ENCODE peak calls at places on chromosomes 11 and 22, in ten cellular contexts. One of them, this sample, is unnamed.

GRCh38 chr11:44229003-44229570 is 80.9 kb downstream of the ALX4 start:
- DNase-seq in HL-60: no peak
- DNase-seq in Panc1: no peak
- DNase-seq in GM23338: no peak
- DNase-seq in transverse colon: peak
- DNase-seq in K562: no peak
- DNase-seq in SK-N-MC: no peak
- DNase-seq in HCT116: no peak
- DNase-seq in SK-N-SH: no peak
- DNase-seq in breast epithelium: no peak
- DNase-seq in this sample: no peak

GRCh38 chr11:33957304-33957917 is 65.5 kb upstream of the LMO2 start:
- DNase-seq in HCT116: no peak
- DNase-seq in GM23338: no peak
- DNase-seq in Panc1: no peak
- DNase-seq in SK-N-SH: no peak
- DNase-seq in breast epithelium: no peak
- DNase-seq in K562: no peak
- DNase-seq in transverse colon: no peak
- DNase-seq in HL-60: no peak
- DNase-seq in SK-N-MC: no peak
- DNase-seq in this sample: no peak

GRCh38 chr11:106988151-106988806 is 30.0 kb downstream of the GUCY1A2 start:
- DNase-seq in GM23338: no peak
- DNase-seq in HCT116: no peak
- DNase-seq in transverse colon: no peak
- DNase-seq in Panc1: no peak
- DNase-seq in HL-60: no peak
- DNase-seq in breast epithelium: no peak
- DNase-seq in SK-N-SH: no peak
- DNase-seq in K562: no peak
- DNase-seq in SK-N-MC: peak
- DNase-seq in this sample: no peak

GRCh38 chr11:133988686-133989410 is 32.1 kb upstream of the IGSF9B start:
- DNase-seq in K562: no peak
- DNase-seq in HCT116: no peak
- DNase-seq in breast epithelium: no peak
- DNase-seq in GM23338: no peak
- DNase-seq in Panc1: no peak
- DNase-seq in HL-60: no peak
- DNase-seq in SK-N-SH: no peak
- DNase-seq in SK-N-MC: no peak
- DNase-seq in transverse colon: no peak
- DNase-seq in this sample: no peak

GRCh38 chr22:25402501-25403283 is 161.8 kb upstream of the GRK3 start:
- DNase-seq in transverse colon: peak
- DNase-seq in HCT116: no peak
- DNase-seq in HL-60: no peak
- DNase-seq in K562: no peak
- DNase-seq in SK-N-SH: no peak
- DNase-seq in Panc1: no peak
- DNase-seq in GM23338: no peak
- DNase-seq in breast epithelium: no peak
- DNase-seq in SK-N-MC: no peak
- DNase-seq in this sample: no peak

GRCh38 chr22:44247923-44248892 is 64.5 kb downstream of the SHISAL1 start:
- DNase-seq in HL-60: no peak
- DNase-seq in Panc1: no peak
- DNase-seq in breast epithelium: peak
- DNase-seq in HCT116: no peak
- DNase-seq in SK-N-SH: no peak
- DNase-seq in K562: no peak
- DNase-seq in GM23338: no peak
- DNase-seq in transverse colon: no peak
- DNase-seq in SK-N-MC: no peak
- DNase-seq in this sample: no peak

GRCh38 chr22:32754413-32755041 is 47.0 kb upstream of the TIMP3 start:
- DNase-seq in K562: no peak
- DNase-seq in SK-N-SH: no peak
- DNase-seq in HL-60: no peak
- DNase-seq in SK-N-MC: no peak
- DNase-seq in GM23338: no peak
- DNase-seq in HCT116: no peak
- DNase-seq in transverse colon: peak
- DNase-seq in Panc1: no peak
- DNase-seq in breast epithelium: no peak
- DNase-seq in this sample: no peak

GRCh38 chr11:57764527-57764926 is 2.9 kb downstream of the CTNND1 start:
- DNase-seq in K562: no peak
- DNase-seq in breast epithelium: no peak
- DNase-seq in transverse colon: no peak
- DNase-seq in GM23338: no peak
- DNase-seq in Panc1: no peak
- DNase-seq in HCT116: no peak
- DNase-seq in HL-60: no peak
- DNase-seq in SK-N-SH: no peak
- DNase-seq in SK-N-MC: no peak
- DNase-seq in this sample: no peak

GRCh38 chr11:1629326-1630185 is at the start of gene KRTAP5-5:
- DNase-seq in transverse colon: no peak
- DNase-seq in Panc1: no peak
- DNase-seq in K562: no peak
- DNase-seq in HCT116: no peak
- DNase-seq in GM23338: peak
- DNase-seq in breast epithelium: no peak
- DNase-seq in SK-N-MC: no peak
- DNase-seq in HL-60: no peak
- DNase-seq in SK-N-SH: no peak
- DNase-seq in this sample: no peak

GRCh38 chr11:60744114-60744513 is 12.6 kb upstream of the MS4A15 start:
- DNase-seq in SK-N-MC: no peak
- DNase-seq in K562: no peak
- DNase-seq in HL-60: no peak
- DNase-seq in GM23338: no peak
- DNase-seq in transverse colon: no peak
- DNase-seq in SK-N-SH: no peak
- DNase-seq in Panc1: no peak
- DNase-seq in HCT116: no peak
- DNase-seq in breast epithelium: no peak
- DNase-seq in this sample: no peak

GRCh38 chr11:76151561-76152085 is 54.7 kb downstream of the WNT11 start:
- DNase-seq in Panc1: no peak
- DNase-seq in GM23338: no peak
- DNase-seq in SK-N-SH: no peak
- DNase-seq in K562: no peak
- DNase-seq in HL-60: no peak
- DNase-seq in transverse colon: peak
- DNase-seq in breast epithelium: no peak
- DNase-seq in HCT116: no peak
- DNase-seq in SK-N-MC: no peak
- DNase-seq in this sample: no peak

GRCh38 chr11:76153609-76153949 is 52.7 kb downstream of the WNT11 start:
- DNase-seq in Panc1: no peak
- DNase-seq in K562: no peak
- DNase-seq in GM23338: no peak
- DNase-seq in breast epithelium: peak
- DNase-seq in HCT116: no peak
- DNase-seq in SK-N-SH: no peak
- DNase-seq in HL-60: no peak
- DNase-seq in SK-N-MC: no peak
- DNase-seq in transverse colon: no peak
- DNase-seq in this sample: no peak

GRCh38 chr11:76155455-76156232 is 50.7 kb downstream of the WNT11 start:
- DNase-seq in GM23338: no peak
- DNase-seq in HL-60: no peak
- DNase-seq in SK-N-MC: no peak
- DNase-seq in breast epithelium: no peak
- DNase-seq in K562: no peak
- DNase-seq in transverse colon: no peak
- DNase-seq in Panc1: no peak
- DNase-seq in SK-N-SH: peak
- DNase-seq in HCT116: no peak
- DNase-seq in this sample: no peak

GRCh38 chr11:76152086-76152658 is 54.1 kb downstream of the WNT11 start:
- DNase-seq in SK-N-MC: peak
- DNase-seq in HCT116: peak
- DNase-seq in breast epithelium: peak
- DNase-seq in transverse colon: peak
- DNase-seq in Panc1: peak
- DNase-seq in HL-60: peak
- DNase-seq in SK-N-SH: no peak
- DNase-seq in K562: peak
- DNase-seq in GM23338: peak
- DNase-seq in this sample: peak

DNA sequence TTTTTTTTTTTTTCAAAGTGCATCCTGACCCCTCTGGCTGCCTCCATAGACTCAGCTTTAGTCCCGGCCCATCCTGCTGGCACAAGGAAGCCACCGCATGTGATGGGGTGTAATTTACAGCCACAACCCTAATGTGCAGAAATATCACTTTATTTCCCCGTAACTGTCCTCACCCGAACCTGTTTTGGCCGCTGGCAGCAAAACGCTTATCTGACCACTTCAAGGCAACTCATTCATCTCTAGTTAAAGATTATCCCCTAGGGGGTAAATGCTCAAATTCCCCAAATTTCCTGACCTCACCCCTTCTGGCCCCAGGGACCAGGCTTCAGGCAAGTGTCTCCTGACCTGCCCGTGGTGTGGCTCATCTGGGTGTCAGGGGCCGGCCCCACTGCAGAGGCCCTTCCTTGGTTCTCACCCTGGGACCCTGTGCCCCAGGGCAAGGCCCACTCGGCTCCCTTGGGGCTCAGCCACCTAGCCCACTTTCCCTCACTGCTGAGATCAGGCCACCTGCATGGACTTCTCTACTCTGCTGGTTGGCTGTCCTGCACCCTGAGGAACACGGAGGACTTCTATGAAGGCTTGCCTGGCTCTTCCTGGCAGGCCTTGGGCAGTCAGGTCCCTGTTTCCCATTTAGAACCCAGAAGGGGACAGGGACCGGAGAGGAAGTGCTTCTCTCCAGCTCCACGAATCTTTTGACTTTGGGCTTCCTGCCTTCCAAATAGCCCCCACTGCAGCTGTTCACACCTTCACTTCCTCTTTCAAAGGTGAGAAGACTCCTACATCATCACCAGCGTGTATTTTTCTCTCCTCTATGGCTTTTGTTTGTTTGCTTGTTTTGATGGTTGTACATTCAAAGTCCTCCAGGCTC is 53.3 kb downstream of the WNT11 start:
- DNase-seq in K562: no peak
- DNase-seq in SK-N-SH: no peak
- DNase-seq in transverse colon: peak
- DNase-seq in HL-60: no peak
- DNase-seq in HCT116: no peak
- DNase-seq in Panc1: no peak
- DNase-seq in SK-N-MC: no peak
- DNase-seq in GM23338: no peak
- DNase-seq in breast epithelium: no peak
- DNase-seq in this sample: peak
- H3K4me3 ChIP-seq in K562: peak
- H3K4me3 ChIP-seq in SK-N-SH: no peak
- H3K4me3 ChIP-seq in transverse colon: no peak
- H3K4me3 ChIP-seq in HL-60: no peak
- H3K4me3 ChIP-seq in HCT116: no peak
- H3K4me3 ChIP-seq in Panc1: peak
- H3K4me3 ChIP-seq in SK-N-MC: no peak
- H3K4me3 ChIP-seq in GM23338: peak
- H3K4me3 ChIP-seq in breast epithelium: peak
- H3K4me3 ChIP-seq in this sample: no peak

DNA sequence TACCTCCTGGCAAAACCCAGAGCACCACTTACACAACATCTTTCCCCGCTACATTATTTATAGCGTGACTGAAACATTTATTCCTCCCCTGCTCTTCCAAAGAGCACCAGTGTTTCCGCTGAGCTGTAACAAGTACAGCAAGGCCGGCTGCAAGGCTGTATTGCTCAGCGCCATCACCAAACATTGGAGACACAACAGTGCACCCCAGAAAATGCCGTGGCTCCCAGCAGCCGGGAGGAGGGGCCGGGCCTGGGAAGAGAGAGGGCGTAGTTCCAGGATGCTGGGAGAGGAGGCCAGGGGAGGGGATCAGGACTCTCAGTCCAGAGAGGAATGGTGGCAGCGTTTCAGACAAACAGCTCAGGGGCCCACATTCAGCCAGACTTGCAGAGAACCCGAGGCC is 133.2 kb downstream of the DSCAML1 start:
- DNase-seq in GM23338: peak
- DNase-seq in SK-N-MC: no peak
- DNase-seq in SK-N-SH: no peak
- DNase-seq in HL-60: no peak
- DNase-seq in Panc1: no peak
- DNase-seq in transverse colon: no peak
- DNase-seq in K562: no peak
- DNase-seq in HCT116: no peak
- DNase-seq in breast epithelium: no peak
- DNase-seq in this sample: peak
- TF ChIP-seq POLR2AphosphoS5 in GM23338: no peak
- TF ChIP-seq POLR2AphosphoS5 in SK-N-MC: no peak
- TF ChIP-seq POLR2AphosphoS5 in SK-N-SH: no peak
- TF ChIP-seq POLR2AphosphoS5 in HL-60: no peak
- TF ChIP-seq POLR2AphosphoS5 in Panc1: no peak
- TF ChIP-seq POLR2AphosphoS5 in transverse colon: no peak
- TF ChIP-seq POLR2AphosphoS5 in K562: no peak
- TF ChIP-seq POLR2AphosphoS5 in HCT116: no peak
- TF ChIP-seq POLR2AphosphoS5 in breast epithelium: no peak
- TF ChIP-seq POLR2AphosphoS5 in this sample: no peak

DNA sequence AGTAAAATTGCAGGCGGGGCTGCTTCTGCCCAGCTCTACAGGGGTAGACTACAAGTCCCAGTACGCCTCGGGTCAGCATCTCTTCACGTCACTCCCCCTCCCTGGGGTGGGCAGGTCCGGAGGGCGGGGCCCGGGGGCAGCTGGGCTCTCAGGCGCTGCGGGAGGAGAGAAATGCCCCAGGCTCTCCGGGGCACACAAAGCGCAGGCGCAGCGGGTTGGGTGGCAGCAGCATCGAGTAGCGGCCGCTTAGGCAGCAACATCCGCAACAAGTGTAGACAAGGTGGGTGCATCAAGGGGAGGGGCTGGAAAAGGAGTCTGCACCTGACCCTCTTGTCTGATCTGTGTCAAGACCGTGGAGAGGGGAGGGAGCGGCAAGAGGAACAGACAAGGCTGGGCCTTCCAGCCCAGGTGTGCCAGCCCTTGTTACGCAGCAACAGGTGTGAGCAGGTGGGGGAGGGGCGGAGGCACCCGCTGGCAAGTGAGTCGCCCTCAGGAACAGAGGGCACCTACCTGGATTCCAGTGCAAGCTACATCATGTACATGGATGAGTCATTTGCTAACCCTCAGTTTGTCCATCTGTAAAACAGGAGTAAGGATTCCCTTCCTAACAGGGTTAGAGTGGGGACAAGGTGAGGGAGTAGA is 1.2 kb downstream of the PLEKHB1 start:
- DNase-seq in SK-N-MC: no peak
- DNase-seq in transverse colon: peak
- DNase-seq in K562: peak
- DNase-seq in HCT116: peak
- DNase-seq in HL-60: peak
- DNase-seq in Panc1: peak
- DNase-seq in breast epithelium: peak
- DNase-seq in SK-N-SH: peak
- DNase-seq in GM23338: peak
- DNase-seq in this sample: peak
- H3K4me3 ChIP-seq in SK-N-MC: no peak
- H3K4me3 ChIP-seq in transverse colon: no peak
- H3K4me3 ChIP-seq in K562: no peak
- H3K4me3 ChIP-seq in HCT116: peak
- H3K4me3 ChIP-seq in HL-60: peak
- H3K4me3 ChIP-seq in Panc1: peak
- H3K4me3 ChIP-seq in breast epithelium: peak
- H3K4me3 ChIP-seq in SK-N-SH: peak
- H3K4me3 ChIP-seq in GM23338: peak
- H3K4me3 ChIP-seq in this sample: no peak

GRCh38 chr22:23913661-23914353 is 19.6 kb downstream of the MIF start:
- DNase-seq in HL-60: peak
- DNase-seq in GM23338: peak
- DNase-seq in HCT116: peak
- DNase-seq in transverse colon: peak
- DNase-seq in breast epithelium: peak
- DNase-seq in K562: peak
- DNase-seq in SK-N-MC: peak
- DNase-seq in SK-N-SH: peak
- DNase-seq in Panc1: peak
- DNase-seq in this sample: peak
- TF ChIP-seq POLR2AphosphoS5 in HL-60: peak
- TF ChIP-seq POLR2AphosphoS5 in GM23338: peak
- TF ChIP-seq POLR2AphosphoS5 in HCT116: peak
- TF ChIP-seq POLR2AphosphoS5 in transverse colon: peak
- TF ChIP-seq POLR2AphosphoS5 in breast epithelium: peak
- TF ChIP-seq POLR2AphosphoS5 in K562: peak
- TF ChIP-seq POLR2AphosphoS5 in SK-N-MC: peak
- TF ChIP-seq POLR2AphosphoS5 in SK-N-SH: peak
- TF ChIP-seq POLR2AphosphoS5 in Panc1: peak
- TF ChIP-seq POLR2AphosphoS5 in this sample: peak